ENCODE peak calls at places on chromosome 3, in seven cellular contexts. One of them, this sample, is unnamed.

GRCh38 chr3:60756231-60756630 is 495.0 kb downstream of the FHIT start:
- DNase-seq in CD4-positive, alpha-beta T cell: no peak
- DNase-seq in endothelial cell of umbilical vein: no peak
- DNase-seq in progenitor cell of endocrine pancreas: no peak
- DNase-seq in upper lobe of left lung: no peak
- DNase-seq in esophagus squamous epithelium: no peak
- DNase-seq in CD8-positive, alpha-beta T cell: no peak
- DNase-seq in this sample: no peak

GRCh38 chr3:86982883-86983282 is 8.1 kb downstream of the VGLL3 start:
- DNase-seq in CD4-positive, alpha-beta T cell: no peak
- DNase-seq in endothelial cell of umbilical vein: no peak
- DNase-seq in upper lobe of left lung: no peak
- DNase-seq in progenitor cell of endocrine pancreas: no peak
- DNase-seq in esophagus squamous epithelium: no peak
- DNase-seq in CD8-positive, alpha-beta T cell: no peak
- DNase-seq in this sample: no peak

GRCh38 chr3:46656778-46657556 is 36.5 kb downstream of the ALS2CL start:
- DNase-seq in progenitor cell of endocrine pancreas: no peak
- DNase-seq in CD8-positive, alpha-beta T cell: no peak
- DNase-seq in upper lobe of left lung: no peak
- DNase-seq in esophagus squamous epithelium: no peak
- DNase-seq in CD4-positive, alpha-beta T cell: no peak
- DNase-seq in endothelial cell of umbilical vein: no peak
- DNase-seq in this sample: peak; percentile 48

GRCh38 chr3:52245322-52246263 is at the start of gene PPM1M:
- DNase-seq in CD8-positive, alpha-beta T cell: peak; percentile 51
- DNase-seq in CD4-positive, alpha-beta T cell: peak; percentile 62
- DNase-seq in upper lobe of left lung: peak; percentile 94
- DNase-seq in endothelial cell of umbilical vein: peak; percentile 51
- DNase-seq in progenitor cell of endocrine pancreas: no peak
- DNase-seq in esophagus squamous epithelium: no peak
- DNase-seq in this sample: no peak

GRCh38 chr3:98519351-98519750 is 3.4 kb downstream of the CLDND1 start:
- DNase-seq in CD8-positive, alpha-beta T cell: no peak
- DNase-seq in upper lobe of left lung: no peak
- DNase-seq in esophagus squamous epithelium: no peak
- DNase-seq in progenitor cell of endocrine pancreas: no peak
- DNase-seq in CD4-positive, alpha-beta T cell: no peak
- DNase-seq in endothelial cell of umbilical vein: no peak
- DNase-seq in this sample: no peak

GRCh38 chr3:5022966-5023776 is 43.9 kb downstream of the BHLHE40 start:
- DNase-seq in upper lobe of left lung: no peak
- DNase-seq in esophagus squamous epithelium: no peak
- DNase-seq in progenitor cell of endocrine pancreas: no peak
- DNase-seq in CD4-positive, alpha-beta T cell: no peak
- DNase-seq in endothelial cell of umbilical vein: peak; percentile 94
- DNase-seq in CD8-positive, alpha-beta T cell: no peak
- DNase-seq in this sample: peak; percentile 87

GRCh38 chr3:170471149-170471548 is 52.5 kb downstream of the CLDN11 start:
- DNase-seq in endothelial cell of umbilical vein: no peak
- DNase-seq in progenitor cell of endocrine pancreas: no peak
- DNase-seq in upper lobe of left lung: no peak
- DNase-seq in esophagus squamous epithelium: no peak
- DNase-seq in CD4-positive, alpha-beta T cell: no peak
- DNase-seq in CD8-positive, alpha-beta T cell: no peak
- DNase-seq in this sample: no peak

GRCh38 chr3:42539871-42540714 is 37.6 kb downstream of the VIPR1 start:
- DNase-seq in upper lobe of left lung: no peak
- DNase-seq in CD8-positive, alpha-beta T cell: peak; percentile 49
- DNase-seq in progenitor cell of endocrine pancreas: peak; percentile 73
- DNase-seq in endothelial cell of umbilical vein: no peak
- DNase-seq in esophagus squamous epithelium: no peak
- DNase-seq in CD4-positive, alpha-beta T cell: peak; percentile 58
- DNase-seq in this sample: no peak

GRCh38 chr3:150309557-150309956 is 98.5 kb upstream of the TSC22D2 start:
- DNase-seq in CD8-positive, alpha-beta T cell: no peak
- DNase-seq in progenitor cell of endocrine pancreas: no peak
- DNase-seq in CD4-positive, alpha-beta T cell: no peak
- DNase-seq in endothelial cell of umbilical vein: no peak
- DNase-seq in upper lobe of left lung: no peak
- DNase-seq in esophagus squamous epithelium: no peak
- DNase-seq in this sample: no peak

GRCh38 chr3:153290278-153291015 is 128.4 kb downstream of the RAP2B start:
- DNase-seq in esophagus squamous epithelium: no peak
- DNase-seq in progenitor cell of endocrine pancreas: no peak
- DNase-seq in CD8-positive, alpha-beta T cell: no peak
- DNase-seq in CD4-positive, alpha-beta T cell: no peak
- DNase-seq in endothelial cell of umbilical vein: peak; percentile 43
- DNase-seq in upper lobe of left lung: no peak
- DNase-seq in this sample: no peak

GRCh38 chr3:190810957-190811356 is 51.5 kb downstream of the GMNC start:
- DNase-seq in endothelial cell of umbilical vein: no peak
- DNase-seq in CD8-positive, alpha-beta T cell: no peak
- DNase-seq in progenitor cell of endocrine pancreas: no peak
- DNase-seq in upper lobe of left lung: no peak
- DNase-seq in CD4-positive, alpha-beta T cell: no peak
- DNase-seq in esophagus squamous epithelium: no peak
- DNase-seq in this sample: no peak

GRCh38 chr3:190811775-190812480 is 50.6 kb downstream of the GMNC start:
- DNase-seq in endothelial cell of umbilical vein: peak; percentile 33
- DNase-seq in esophagus squamous epithelium: no peak
- DNase-seq in CD4-positive, alpha-beta T cell: no peak
- DNase-seq in progenitor cell of endocrine pancreas: no peak
- DNase-seq in upper lobe of left lung: no peak
- DNase-seq in CD8-positive, alpha-beta T cell: no peak
- DNase-seq in this sample: no peak

GRCh38 chr3:190809351-190809750 is 53.1 kb downstream of the GMNC start:
- DNase-seq in progenitor cell of endocrine pancreas: no peak
- DNase-seq in CD4-positive, alpha-beta T cell: no peak
- DNase-seq in esophagus squamous epithelium: no peak
- DNase-seq in upper lobe of left lung: no peak
- DNase-seq in CD8-positive, alpha-beta T cell: no peak
- DNase-seq in endothelial cell of umbilical vein: no peak
- DNase-seq in this sample: no peak

DNA sequence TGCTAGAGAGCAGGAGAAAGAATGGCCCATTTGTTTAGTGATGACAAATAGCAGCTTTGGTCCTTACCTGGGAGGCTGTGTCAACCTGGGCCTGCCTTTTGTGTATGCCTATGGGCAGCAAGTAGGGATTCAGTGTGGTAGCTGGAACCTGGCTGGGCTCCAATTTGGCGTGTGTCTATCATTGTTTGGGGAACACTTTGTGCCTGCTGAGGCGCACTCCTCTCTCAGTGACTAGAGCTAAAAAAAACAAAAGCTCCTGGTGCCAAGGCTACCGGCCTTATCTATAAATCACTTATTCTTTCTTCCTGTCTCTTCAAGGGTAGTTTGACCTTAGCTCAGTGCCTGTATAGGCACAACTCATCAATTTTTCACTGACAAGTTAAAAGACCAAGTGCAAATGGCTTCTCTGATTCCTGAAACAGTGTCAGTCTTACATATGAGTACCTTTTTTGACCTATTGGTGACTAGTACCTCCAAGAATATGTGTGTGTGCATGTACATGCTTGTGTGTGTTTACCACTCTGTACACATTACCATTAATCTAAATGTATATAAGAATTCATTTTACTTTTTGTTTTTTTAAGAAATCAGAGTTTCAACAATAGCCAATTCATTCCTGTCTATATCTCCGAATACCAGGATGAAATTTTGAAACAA is 54.6 kb downstream of the GMNC start:
- DNase-seq in upper lobe of left lung: no peak
- DNase-seq in endothelial cell of umbilical vein: no peak
- DNase-seq in CD4-positive, alpha-beta T cell: no peak
- DNase-seq in esophagus squamous epithelium: no peak
- DNase-seq in CD8-positive, alpha-beta T cell: no peak
- DNase-seq in progenitor cell of endocrine pancreas: no peak
- DNase-seq in this sample: no peak
- TF ChIP-seq CTCF in upper lobe of left lung: no peak
- TF ChIP-seq CTCF in endothelial cell of umbilical vein: no peak
- TF ChIP-seq CTCF in CD4-positive, alpha-beta T cell: no peak
- TF ChIP-seq CTCF in esophagus squamous epithelium: no peak
- TF ChIP-seq CTCF in CD8-positive, alpha-beta T cell: no peak
- TF ChIP-seq CTCF in progenitor cell of endocrine pancreas: no peak
- TF ChIP-seq CTCF in this sample: no peak

GRCh38 chr3:21216598-21216997 is 534.4 kb downstream of the ZNF385D start:
- DNase-seq in esophagus squamous epithelium: no peak
- DNase-seq in upper lobe of left lung: no peak
- DNase-seq in progenitor cell of endocrine pancreas: no peak
- DNase-seq in CD8-positive, alpha-beta T cell: no peak
- DNase-seq in CD4-positive, alpha-beta T cell: no peak
- DNase-seq in endothelial cell of umbilical vein: no peak
- DNase-seq in this sample: no peak
- TF ChIP-seq CTCF in esophagus squamous epithelium: no peak
- TF ChIP-seq CTCF in upper lobe of left lung: no peak
- TF ChIP-seq CTCF in progenitor cell of endocrine pancreas: peak; percentile 29
- TF ChIP-seq CTCF in CD8-positive, alpha-beta T cell: no peak
- TF ChIP-seq CTCF in CD4-positive, alpha-beta T cell: no peak
- TF ChIP-seq CTCF in endothelial cell of umbilical vein: no peak
- TF ChIP-seq CTCF in this sample: peak; percentile 37

GRCh38 chr3:21752749-21753347 is 1.8 kb upstream of the ZNF385D start:
- DNase-seq in CD8-positive, alpha-beta T cell: no peak
- DNase-seq in progenitor cell of endocrine pancreas: no peak
- DNase-seq in esophagus squamous epithelium: no peak
- DNase-seq in CD4-positive, alpha-beta T cell: no peak
- DNase-seq in upper lobe of left lung: no peak
- DNase-seq in endothelial cell of umbilical vein: peak; percentile 9
- DNase-seq in this sample: no peak
- TF ChIP-seq CTCF in CD8-positive, alpha-beta T cell: no peak
- TF ChIP-seq CTCF in progenitor cell of endocrine pancreas: peak; percentile 60
- TF ChIP-seq CTCF in esophagus squamous epithelium: peak; percentile 24
- TF ChIP-seq CTCF in CD4-positive, alpha-beta T cell: no peak
- TF ChIP-seq CTCF in upper lobe of left lung: peak; percentile 49
- TF ChIP-seq CTCF in endothelial cell of umbilical vein: peak; percentile 25
- TF ChIP-seq CTCF in this sample: peak; percentile 72

DNA sequence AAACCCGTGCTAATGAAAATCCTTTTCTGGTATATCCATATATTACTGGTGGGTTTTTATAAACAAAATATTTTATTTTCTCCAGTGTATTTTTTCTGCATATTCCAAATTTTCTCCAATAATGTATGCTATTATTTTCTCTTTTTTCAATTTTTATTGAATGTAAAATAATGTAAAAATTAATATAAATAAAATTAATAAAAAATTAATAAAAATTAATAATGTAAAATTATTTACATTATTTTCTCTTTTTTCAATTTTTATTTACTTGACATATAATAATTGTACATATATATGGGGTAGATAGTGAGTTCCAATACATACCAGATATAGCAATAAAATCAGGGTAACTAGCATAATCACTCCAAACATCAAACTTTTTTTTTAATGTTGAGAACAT is 56.4 kb downstream of the OXSM start:
- DNase-seq in CD4-positive, alpha-beta T cell: no peak
- DNase-seq in esophagus squamous epithelium: no peak
- DNase-seq in endothelial cell of umbilical vein: no peak
- DNase-seq in progenitor cell of endocrine pancreas: no peak
- DNase-seq in upper lobe of left lung: no peak
- DNase-seq in CD8-positive, alpha-beta T cell: no peak
- DNase-seq in this sample: no peak
- TF ChIP-seq CTCF in CD4-positive, alpha-beta T cell: no peak
- TF ChIP-seq CTCF in esophagus squamous epithelium: no peak
- TF ChIP-seq CTCF in endothelial cell of umbilical vein: no peak
- TF ChIP-seq CTCF in progenitor cell of endocrine pancreas: no peak
- TF ChIP-seq CTCF in upper lobe of left lung: no peak
- TF ChIP-seq CTCF in CD8-positive, alpha-beta T cell: no peak
- TF ChIP-seq CTCF in this sample: no peak